ENCODE peak calls at places on chromosomes 4 and X, in four cellular contexts. Q is tibial nerve, D is A172, F is colonic mucosa. V is an unnamed sample.

GRCh38 chr4:113080050-113080449 is 30.6 kb downstream of the ANK2 start:
- DNase-seq in F (no peak), Q (no peak), D (peak), V (no peak)

GRCh38 chr4:102217345-102217744 is 127.9 kb downstream of the SLC39A8 start:
- DNase-seq in D (no peak), Q (no peak), F (no peak), V (no peak)

GRCh38 chrX:94831364-94831763 is 1157.4 kb downstream of the FAM133A start:
- DNase-seq in Q (no peak), D (no peak), F (no peak), V (no peak)

GRCh38 chr4:185836268-185837084 is 24.5 kb upstream of the SORBS2 start:
- DNase-seq in Q (no peak), F (no peak), D (no peak), V (no peak)

GRCh38 chrX:7139202-7140081 is 8.1 kb upstream of the STS start:
- DNase-seq in D (peak), F (no peak), Q (no peak), V (no peak)

GRCh38 chr4:168815373-168816345 is 194.4 kb downstream of the CBR4 start:
- DNase-seq in Q (no peak), F (no peak), D (no peak), V (no peak)

GRCh38 chrX:118219866-118220265 is 103.3 kb upstream of the KLHL13 start:
- DNase-seq in D (no peak), Q (no peak), F (no peak), V (no peak)

GRCh38 chr4:161650812-161651211 is 513.0 kb downstream of the FSTL5 start:
- DNase-seq in F (no peak), Q (peak), D (no peak), V (no peak)

GRCh38 chr4:99062120-99062519 is 26.5 kb downstream of the ADH5 start:
- DNase-seq in D (peak), F (no peak), Q (no peak), V (no peak)

GRCh38 chr4:149706942-149707341 is 108.7 kb downstream of the IQCM start:
- DNase-seq in D (peak), Q (no peak), F (no peak), V (no peak)

GRCh38 chrX:47143894-47144625 is 442 bp downstream of the NDUFB11 start:
- DNase-seq in D (peak), F (peak), Q (no peak), V (peak)

GRCh38 chr4:166143227-166143626 is 270.2 kb downstream of the TLL1 start:
- DNase-seq in Q (no peak), F (no peak), D (peak), V (no peak)

GRCh38 chrX:119468930-119469635 is 839 bp downstream of the SLC25A5 start:
- DNase-seq in F (peak), Q (peak), D (peak), V (peak)

GRCh38 chr4:134585972-134586371 is 384.4 kb upstream of the PABPC4L start:
- DNase-seq in Q (no peak), F (no peak), D (no peak), V (no peak)

GRCh38 chr4:22512306-22512705 is 3.6 kb downstream of the ADGRA3 start:
- DNase-seq in D (no peak), Q (no peak), F (no peak), V (no peak)

GRCh38 chrX:123425904-123426303 is 241.8 kb downstream of the GRIA3 start:
- DNase-seq in D (no peak), Q (peak), F (no peak), V (no peak)

GRCh38 chr4:61555789-61556188 is 355.7 kb downstream of the ADGRL3 start:
- DNase-seq in D (peak), F (no peak), Q (no peak), V (no peak)

GRCh38 chr4:52958232-52958631 is 96.1 kb downstream of the RASL11B start:
- DNase-seq in Q (no peak), D (no peak), F (no peak), V (no peak)

GRCh38 chr4:124948976-124949597 is 236.6 kb upstream of the ANKRD50 start:
- DNase-seq in D (peak), F (no peak), Q (no peak), V (no peak)

GRCh38 chrX:23386726-23387125 is 52.1 kb downstream of the PTCHD1 start:
- DNase-seq in F (no peak), D (no peak), Q (no peak), V (no peak)